ENCODE peak calls at places on chromosome 20, in four cellular contexts. B is SW 1271, Z is EH, Q is HCT116. C is an unnamed sample.

GRCh38 chr20:31568041-31568731 is 36.9 kb upstream of the ID1 start:
- DNase-seq in Q (no peak), Z (peak), B (no peak), C (no peak)

GRCh38 chr20:53599039-53599362 is 5.4 kb upstream of the ZNF217 start:
- DNase-seq in Z (no peak), B (no peak), Q (no peak), C (no peak)

GRCh38 chr20:14142171-14142570 is 146.9 kb downstream of the MACROD2 start:
- DNase-seq in Z (peak), B (peak), Q (peak), C (no peak)

GRCh38 chr20:44904377-44904776 is 5.5 kb upstream of the PABPC1L start:
- DNase-seq in Z (no peak), B (no peak), Q (no peak), C (no peak)

GRCh38 chr20:2468581-2469407 is 1.8 kb downstream of the SNRPB start:
- DNase-seq in Q (no peak), B (no peak), Z (peak), C (no peak)

GRCh38 chr20:32751309-32752020 is 8.2 kb upstream of the COMMD7 start:
- DNase-seq in Q (no peak), Z (no peak), B (no peak), C (no peak)

GRCh38 chr20:44133424-44133823 is 53.6 kb downstream of the JPH2 start:
- DNase-seq in Z (no peak), B (no peak), Q (no peak), C (no peak)

GRCh38 chr20:22584630-22584921 is 204 bp upstream of the FOXA2 start:
- DNase-seq in Z (no peak), Q (no peak), B (no peak), C (no peak)

GRCh38 chr20:48128436-48128835 is 343.2 kb upstream of the SULF2 start:
- DNase-seq in Q (no peak), B (no peak), Z (peak), C (no peak)

GRCh38 chr20:3687655-3688054 is 5.8 kb upstream of the ADAM33 start:
- DNase-seq in Z (peak), B (peak), Q (peak), C (peak)

GRCh38 chr20:46277602-46278001 is 30.7 kb downstream of the CDH22 start:
- DNase-seq in Z (no peak), Q (no peak), B (no peak), C (no peak)

GRCh38 chr20:59671661-59672471 is 67.5 kb downstream of the PHACTR3 start:
- DNase-seq in B (no peak), Q (no peak), Z (no peak), C (no peak)

GRCh38 chr20:19958243-19958642 is 58.9 kb upstream of the NAA20 start:
- DNase-seq in Q (no peak), B (no peak), Z (no peak), C (no peak)

GRCh38 chr20:9985281-9985680 is 49.5 kb upstream of the ANKEF1 start:
- DNase-seq in Q (no peak), Z (no peak), B (no peak), C (no peak)

GRCh38 chr20:45933231-45934045 is 1.0 kb upstream of the PCIF1 start:
- DNase-seq in B (peak), Q (peak), Z (peak), C (peak)

GRCh38 chr20:60422848-60423247 is 464.6 kb downstream of the CDH26 start:
- DNase-seq in B (no peak), Q (no peak), Z (no peak), C (no peak)

GRCh38 chr20:25022680-25023079 is 30.1 kb upstream of the APMAP start:
- DNase-seq in Q (no peak), B (no peak), Z (no peak), C (peak)

GRCh38 chr20:46111028-46111835 is 6.9 kb upstream of the CD40 start:
- DNase-seq in Q (no peak), Z (no peak), B (no peak), C (no peak)

GRCh38 chr20:14711681-14712080 is 374.3 kb upstream of the FLRT3 start:
- DNase-seq in B (no peak), Q (no peak), Z (peak), C (no peak)

GRCh38 chr20:49562341-49563014 is 5.5 kb downstream of the PTGIS start:
- DNase-seq in B (peak), Z (peak), Q (peak), C (peak)

GRCh38 chr20:1225263-1225728 is 548 bp upstream of the RAD21L1 start:
- DNase-seq in B (peak), Q (no peak), Z (no peak), C (no peak)

GRCh38 chr20:37640600-37641561 is 52.9 kb upstream of the CTNNBL1 start:
- DNase-seq in Q (no peak), Z (peak), B (no peak), C (peak)

GRCh38 chr20:2800590-2801458 is at the start of gene CPXM1:
- DNase-seq in Z (no peak), Q (no peak), B (no peak), C (no peak)

GRCh38 chr20:1330075-1330830 is 1.3 kb upstream of the SDCBP2 start:
- DNase-seq in Q (no peak), Z (no peak), B (no peak), C (peak)

GRCh38 chr20:33034115-33034514 is 2.7 kb downstream of the BPIFB6 start:
- DNase-seq in B (no peak), Q (no peak), Z (no peak), C (no peak)